ENCODE peak calls at places on chromosomes 5 and 9, in eight cellular contexts. One of them, this sample, is unnamed.

GRCh38 chr5:2201011-2201410 is 318.3 kb upstream of the IRX4 start:
- DNase-seq in A549: no peak
- DNase-seq in breast epithelium: no peak
- DNase-seq in pancreas: no peak
- DNase-seq in tibial nerve: no peak
- DNase-seq in cardiac muscle cell: no peak
- DNase-seq in WERI-Rb-1: no peak
- DNase-seq in heart left ventricle: no peak
- DNase-seq in this sample: no peak

GRCh38 chr9:81621785-81622243 is 67.5 kb downstream of the TLE1 start:
- DNase-seq in A549: no peak
- DNase-seq in breast epithelium: no peak
- DNase-seq in pancreas: no peak
- DNase-seq in tibial nerve: no peak
- DNase-seq in cardiac muscle cell: no peak
- DNase-seq in WERI-Rb-1: no peak
- DNase-seq in heart left ventricle: no peak
- DNase-seq in this sample: no peak

GRCh38 chr5:40834391-40834848 is 602 bp downstream of the RPL37 start:
- DNase-seq in A549: no peak
- DNase-seq in breast epithelium: no peak
- DNase-seq in pancreas: no peak
- DNase-seq in tibial nerve: no peak
- DNase-seq in cardiac muscle cell: peak
- DNase-seq in WERI-Rb-1: no peak
- DNase-seq in heart left ventricle: no peak
- DNase-seq in this sample: no peak

GRCh38 chr9:30349526-30350513 is 2034.6 kb upstream of the ACO1 start:
- DNase-seq in A549: no peak
- DNase-seq in breast epithelium: no peak
- DNase-seq in pancreas: peak
- DNase-seq in tibial nerve: no peak
- DNase-seq in cardiac muscle cell: no peak
- DNase-seq in WERI-Rb-1: no peak
- DNase-seq in heart left ventricle: no peak
- DNase-seq in this sample: no peak

GRCh38 chr9:124696101-124696500 is 75.0 kb downstream of the NR6A1 start:
- DNase-seq in A549: no peak
- DNase-seq in breast epithelium: no peak
- DNase-seq in pancreas: no peak
- DNase-seq in tibial nerve: no peak
- DNase-seq in cardiac muscle cell: no peak
- DNase-seq in WERI-Rb-1: no peak
- DNase-seq in heart left ventricle: no peak
- DNase-seq in this sample: no peak

GRCh38 chr5:108560581-108560980 is 178.7 kb upstream of the FBXL17 start:
- DNase-seq in A549: no peak
- DNase-seq in breast epithelium: no peak
- DNase-seq in pancreas: no peak
- DNase-seq in tibial nerve: peak
- DNase-seq in cardiac muscle cell: no peak
- DNase-seq in WERI-Rb-1: no peak
- DNase-seq in heart left ventricle: no peak
- DNase-seq in this sample: no peak

GRCh38 chr9:81687521-81688261 is 1.7 kb downstream of the TLE1 start:
- DNase-seq in A549: peak
- DNase-seq in breast epithelium: peak
- DNase-seq in pancreas: peak
- DNase-seq in tibial nerve: peak
- DNase-seq in cardiac muscle cell: peak
- DNase-seq in WERI-Rb-1: peak
- DNase-seq in heart left ventricle: peak
- DNase-seq in this sample: no peak

GRCh38 chr5:102755691-102756371 is 726 bp downstream of the PAM start:
- DNase-seq in A549: peak
- DNase-seq in breast epithelium: peak
- DNase-seq in pancreas: peak
- DNase-seq in tibial nerve: peak
- DNase-seq in cardiac muscle cell: peak
- DNase-seq in WERI-Rb-1: peak
- DNase-seq in heart left ventricle: peak
- DNase-seq in this sample: no peak

GRCh38 chr5:38569180-38569579 is 12.7 kb upstream of the LIFR start:
- DNase-seq in A549: no peak
- DNase-seq in breast epithelium: no peak
- DNase-seq in pancreas: no peak
- DNase-seq in tibial nerve: no peak
- DNase-seq in cardiac muscle cell: no peak
- DNase-seq in WERI-Rb-1: peak
- DNase-seq in heart left ventricle: no peak
- DNase-seq in this sample: no peak

GRCh38 chr5:56190500-56190899 is 42.6 kb downstream of the ANKRD55 start:
- DNase-seq in A549: no peak
- DNase-seq in breast epithelium: no peak
- DNase-seq in pancreas: no peak
- DNase-seq in tibial nerve: no peak
- DNase-seq in cardiac muscle cell: no peak
- DNase-seq in WERI-Rb-1: no peak
- DNase-seq in heart left ventricle: no peak
- DNase-seq in this sample: no peak

GRCh38 chr5:144368556-144368955 is 197.9 kb downstream of the KCTD16 start:
- DNase-seq in A549: no peak
- DNase-seq in breast epithelium: no peak
- DNase-seq in pancreas: no peak
- DNase-seq in tibial nerve: no peak
- DNase-seq in cardiac muscle cell: peak
- DNase-seq in WERI-Rb-1: no peak
- DNase-seq in heart left ventricle: no peak
- DNase-seq in this sample: no peak

GRCh38 chr9:18658764-18659705 is 185.1 kb downstream of the ADAMTSL1 start:
- DNase-seq in A549: no peak
- DNase-seq in breast epithelium: no peak
- DNase-seq in pancreas: no peak
- DNase-seq in tibial nerve: no peak
- DNase-seq in cardiac muscle cell: no peak
- DNase-seq in WERI-Rb-1: no peak
- DNase-seq in heart left ventricle: no peak
- DNase-seq in this sample: no peak

GRCh38 chr5:38776494-38776893 is 69.3 kb upstream of the OSMR start:
- DNase-seq in A549: no peak
- DNase-seq in breast epithelium: no peak
- DNase-seq in pancreas: no peak
- DNase-seq in tibial nerve: no peak
- DNase-seq in cardiac muscle cell: no peak
- DNase-seq in WERI-Rb-1: no peak
- DNase-seq in heart left ventricle: no peak
- DNase-seq in this sample: no peak

GRCh38 chr5:139861889-139862207 is 66.2 kb downstream of the PSD2 start:
- DNase-seq in A549: no peak
- DNase-seq in breast epithelium: no peak
- DNase-seq in pancreas: no peak
- DNase-seq in tibial nerve: no peak
- DNase-seq in cardiac muscle cell: no peak
- DNase-seq in WERI-Rb-1: no peak
- DNase-seq in heart left ventricle: no peak
- DNase-seq in this sample: no peak

GRCh38 chr5:87120518-87121314 is 147.0 kb upstream of the RASA1 start:
- DNase-seq in A549: no peak
- DNase-seq in breast epithelium: no peak
- DNase-seq in pancreas: no peak
- DNase-seq in tibial nerve: no peak
- DNase-seq in cardiac muscle cell: no peak
- DNase-seq in WERI-Rb-1: no peak
- DNase-seq in heart left ventricle: no peak
- DNase-seq in this sample: no peak

GRCh38 chr5:132222649-132223038 is 5.0 kb downstream of the P4HA2 start:
- DNase-seq in A549: no peak
- DNase-seq in breast epithelium: no peak
- DNase-seq in pancreas: no peak
- DNase-seq in tibial nerve: no peak
- DNase-seq in cardiac muscle cell: no peak
- DNase-seq in WERI-Rb-1: no peak
- DNase-seq in heart left ventricle: no peak
- DNase-seq in this sample: no peak

GRCh38 chr9:96067551-96068076 is 192.1 kb downstream of the ERCC6L2 start:
- DNase-seq in A549: no peak
- DNase-seq in breast epithelium: no peak
- DNase-seq in pancreas: no peak
- DNase-seq in tibial nerve: no peak
- DNase-seq in cardiac muscle cell: no peak
- DNase-seq in WERI-Rb-1: no peak
- DNase-seq in heart left ventricle: no peak
- DNase-seq in this sample: no peak

GRCh38 chr9:121739971-121740370 is 88.5 kb downstream of the DAB2IP start:
- DNase-seq in A549: no peak
- DNase-seq in breast epithelium: no peak
- DNase-seq in pancreas: no peak
- DNase-seq in tibial nerve: no peak
- DNase-seq in cardiac muscle cell: no peak
- DNase-seq in WERI-Rb-1: no peak
- DNase-seq in heart left ventricle: no peak
- DNase-seq in this sample: no peak

GRCh38 chr5:167953151-167953788 is 338.2 kb upstream of the WWC1 start:
- DNase-seq in A549: no peak
- DNase-seq in breast epithelium: no peak
- DNase-seq in pancreas: no peak
- DNase-seq in tibial nerve: no peak
- DNase-seq in cardiac muscle cell: no peak
- DNase-seq in WERI-Rb-1: no peak
- DNase-seq in heart left ventricle: no peak
- DNase-seq in this sample: no peak
- H3K27ac ChIP-seq in A549: no peak
- H3K27ac ChIP-seq in breast epithelium: peak
- H3K27ac ChIP-seq in pancreas: no peak
- H3K27ac ChIP-seq in tibial nerve: peak
- H3K27ac ChIP-seq in cardiac muscle cell: peak
- H3K27ac ChIP-seq in WERI-Rb-1: no peak
- H3K27ac ChIP-seq in heart left ventricle: peak
- H3K27ac ChIP-seq in this sample: no peak

DNA sequence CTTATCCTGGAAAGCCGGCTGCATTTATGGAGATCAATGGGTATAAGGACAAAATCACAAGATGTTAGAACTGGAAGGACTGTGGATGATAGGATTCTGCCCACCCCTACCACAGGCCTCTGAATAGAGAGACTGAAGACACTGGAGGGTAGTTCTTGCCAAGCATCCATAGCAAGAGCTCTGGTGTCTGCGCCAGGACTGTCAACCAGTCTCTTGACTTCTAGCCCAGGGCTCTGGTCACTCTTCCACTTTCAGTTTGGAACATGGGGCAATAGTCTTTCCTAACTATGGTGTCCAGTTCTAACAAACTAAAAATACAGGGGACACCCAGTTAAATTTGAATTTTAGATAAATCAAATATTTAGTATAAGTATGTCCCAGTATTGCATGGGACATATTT is 23.4 kb downstream of the LARP1 start:
- DNase-seq in A549: no peak
- DNase-seq in breast epithelium: no peak
- DNase-seq in pancreas: no peak
- DNase-seq in tibial nerve: no peak
- DNase-seq in cardiac muscle cell: no peak
- DNase-seq in WERI-Rb-1: no peak
- DNase-seq in heart left ventricle: no peak
- DNase-seq in this sample: no peak
- H3K27ac ChIP-seq in A549: no peak
- H3K27ac ChIP-seq in breast epithelium: no peak
- H3K27ac ChIP-seq in pancreas: no peak
- H3K27ac ChIP-seq in tibial nerve: no peak
- H3K27ac ChIP-seq in cardiac muscle cell: no peak
- H3K27ac ChIP-seq in WERI-Rb-1: no peak
- H3K27ac ChIP-seq in heart left ventricle: no peak
- H3K27ac ChIP-seq in this sample: no peak

DNA sequence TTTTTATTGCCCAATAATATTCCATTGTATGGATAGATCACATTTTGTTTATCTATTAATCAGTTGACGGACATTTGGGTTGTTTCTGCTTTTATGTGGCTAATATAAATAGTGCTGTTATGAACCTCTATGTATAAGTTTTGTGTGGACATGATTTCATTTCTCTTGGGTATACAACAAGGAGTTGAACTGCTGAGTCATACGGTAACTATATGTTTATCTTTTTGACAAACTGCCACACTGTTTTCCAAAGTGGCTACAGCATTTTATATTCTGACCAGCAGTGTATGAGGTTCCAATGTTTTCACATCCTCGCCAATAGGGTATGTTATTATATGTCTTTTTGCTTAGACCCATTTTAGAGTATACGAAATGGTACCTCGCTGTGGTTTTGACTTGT is 264.3 kb downstream of the RFX3 start:
- DNase-seq in A549: no peak
- DNase-seq in breast epithelium: no peak
- DNase-seq in pancreas: no peak
- DNase-seq in tibial nerve: no peak
- DNase-seq in cardiac muscle cell: no peak
- DNase-seq in WERI-Rb-1: no peak
- DNase-seq in heart left ventricle: no peak
- DNase-seq in this sample: no peak
- H3K27ac ChIP-seq in A549: no peak
- H3K27ac ChIP-seq in breast epithelium: no peak
- H3K27ac ChIP-seq in pancreas: no peak
- H3K27ac ChIP-seq in tibial nerve: no peak
- H3K27ac ChIP-seq in cardiac muscle cell: no peak
- H3K27ac ChIP-seq in WERI-Rb-1: no peak
- H3K27ac ChIP-seq in heart left ventricle: no peak
- H3K27ac ChIP-seq in this sample: no peak

DNA sequence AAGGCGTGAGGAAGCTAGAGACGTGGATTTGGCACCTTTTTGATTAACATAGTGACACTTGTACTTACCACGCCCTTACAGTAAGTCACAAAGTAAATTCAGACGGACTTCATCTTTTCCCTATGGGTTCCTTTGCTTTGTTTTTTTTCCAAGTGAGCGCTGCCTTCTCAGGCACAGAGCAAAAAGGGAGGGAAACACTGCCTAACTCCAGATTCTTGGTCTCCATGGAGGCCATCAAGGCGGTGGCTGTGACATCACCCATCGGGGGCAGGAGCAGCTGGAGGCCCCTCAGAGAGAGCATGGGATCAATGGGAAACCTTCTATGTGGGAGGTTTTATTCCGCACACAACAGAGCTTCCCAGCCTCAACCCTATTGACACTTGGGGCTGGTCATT is 45.4 kb downstream of the ERGIC1 start:
- DNase-seq in A549: no peak
- DNase-seq in breast epithelium: no peak
- DNase-seq in pancreas: no peak
- DNase-seq in tibial nerve: no peak
- DNase-seq in cardiac muscle cell: no peak
- DNase-seq in WERI-Rb-1: no peak
- DNase-seq in heart left ventricle: no peak
- DNase-seq in this sample: no peak
- H3K27ac ChIP-seq in A549: no peak
- H3K27ac ChIP-seq in breast epithelium: peak
- H3K27ac ChIP-seq in pancreas: peak
- H3K27ac ChIP-seq in tibial nerve: peak
- H3K27ac ChIP-seq in cardiac muscle cell: no peak
- H3K27ac ChIP-seq in WERI-Rb-1: no peak
- H3K27ac ChIP-seq in heart left ventricle: peak
- H3K27ac ChIP-seq in this sample: no peak

DNA sequence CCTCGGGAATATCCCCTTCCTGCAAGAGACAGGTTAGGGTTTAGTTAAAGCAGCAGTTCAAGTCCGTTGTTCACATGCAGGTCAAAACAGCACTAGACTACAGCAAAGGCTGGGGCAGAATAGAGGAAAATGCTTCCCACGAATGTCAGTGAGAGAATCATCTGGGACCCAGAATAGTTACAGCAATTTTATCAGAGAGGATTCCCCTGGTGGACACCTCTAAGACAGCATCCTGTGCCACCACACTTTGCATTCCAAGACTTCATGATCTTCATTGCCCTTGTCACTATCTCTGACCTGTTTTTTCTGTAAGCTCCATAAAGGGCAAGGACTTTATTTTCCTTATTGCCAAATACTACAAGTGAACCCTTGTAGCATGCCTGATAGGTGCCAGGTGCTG is 12.9 kb downstream of the GRXCR2 start:
- DNase-seq in A549: no peak
- DNase-seq in breast epithelium: no peak
- DNase-seq in pancreas: no peak
- DNase-seq in tibial nerve: no peak
- DNase-seq in cardiac muscle cell: no peak
- DNase-seq in WERI-Rb-1: no peak
- DNase-seq in heart left ventricle: no peak
- DNase-seq in this sample: no peak
- H3K27ac ChIP-seq in A549: no peak
- H3K27ac ChIP-seq in breast epithelium: no peak
- H3K27ac ChIP-seq in pancreas: no peak
- H3K27ac ChIP-seq in tibial nerve: no peak
- H3K27ac ChIP-seq in cardiac muscle cell: peak
- H3K27ac ChIP-seq in WERI-Rb-1: no peak
- H3K27ac ChIP-seq in heart left ventricle: no peak
- H3K27ac ChIP-seq in this sample: no peak

This sample was measured in substantia nigra.